ENCODE peak calls at places on chromosomes 6 and 20, in four cellular contexts. U is thoracic aorta; R is EL; B is activated CD4-positive, alpha-beta T cell treated with anti-CD3 and anti-CD28 coated beads for 1 hour. O is an unnamed sample.

GRCh38 chr6:28941681-28942448 is 18.1 kb upstream of the TRIM27 start:
- DNase-seq in U (no peak), R (peak; percentile 17), B (no peak), O (no peak)

GRCh38 chr6:6224933-6225486 is 95.5 kb downstream of the F13A1 start:
- DNase-seq in U (no peak), R (no peak), B (no peak), O (no peak)

GRCh38 chr6:66128238-66128637 is 421.2 kb upstream of the EYS start:
- DNase-seq in U (no peak), R (no peak), B (no peak), O (no peak)

GRCh38 chr6:157669747-157670216 is 153.3 kb upstream of the SNX9 start:
- DNase-seq in U (peak; percentile 33), R (peak; percentile 78), B (no peak), O (peak; percentile 90)

GRCh38 chr6:150723857-150724256 is 124.2 kb downstream of the PLEKHG1 start:
- DNase-seq in U (no peak), R (peak; percentile 36), B (no peak), O (no peak)

GRCh38 chr6:80143312-80143960 is 37.0 kb downstream of the BCKDHB start:
- DNase-seq in U (peak; percentile 83), R (peak; percentile 95), B (no peak), O (peak; percentile 93)

GRCh38 chr6:148179786-148180185 is 162.9 kb upstream of the SASH1 start:
- DNase-seq in U (no peak), R (peak; percentile 40), B (no peak), O (no peak)

GRCh38 chr20:58014628-58015315 is 213.7 kb downstream of the ANKRD60 start:
- DNase-seq in U (no peak), R (no peak), B (no peak), O (no peak)

GRCh38 chr6:157995458-157995857 is 13.8 kb downstream of the SYNJ2 start:
- DNase-seq in U (no peak), R (no peak), B (no peak), O (no peak)

GRCh38 chr6:149897855-149898744 is at the start of gene RAET1E:
- DNase-seq in U (no peak), R (no peak), B (no peak), O (no peak)

GRCh38 chr20:35654415-35654814 is 10.3 kb downstream of the CPNE1 start:
- DNase-seq in U (no peak), R (no peak), B (no peak), O (no peak)

GRCh38 chr6:151749341-151749740 is 58.1 kb upstream of the ESR1 start:
- DNase-seq in U (no peak), R (no peak), B (no peak), O (no peak)

GRCh38 chr20:20630551-20630950 is 81.9 kb downstream of the RALGAPA2 start:
- DNase-seq in U (no peak), R (no peak), B (no peak), O (no peak)

GRCh38 chr6:156963712-156964700 is 186.8 kb downstream of the ARID1B start:
- DNase-seq in U (no peak), R (peak; percentile 74), B (no peak), O (no peak)

GRCh38 chr6:327538-328183 is 35.4 kb downstream of the DUSP22 start:
- DNase-seq in U (no peak), R (peak; percentile 21), B (no peak), O (no peak)

GRCh38 chr20:24468401-24469115 is 871 bp upstream of the SYNDIG1 start:
- DNase-seq in U (no peak), R (no peak), B (no peak), O (no peak)

GRCh38 chr6:158906926-158907325 is 87.8 kb upstream of the EZR start:
- DNase-seq in U (no peak), R (no peak), B (no peak), O (no peak)

GRCh38 chr6:148055410-148055809 is 287.2 kb upstream of the SASH1 start:
- DNase-seq in U (no peak), R (no peak), B (no peak), O (no peak)

GRCh38 chr6:130001229-130001554 is 17.2 kb upstream of the L3MBTL3 start:
- DNase-seq in U (no peak), R (no peak), B (no peak), O (no peak)

GRCh38 chr20:3188823-3189413 is 15.6 kb downstream of the DDRGK1 start:
- DNase-seq in U (no peak), R (no peak), B (no peak), O (no peak)

GRCh38 chr6:43718387-43719105 is 31.0 kb upstream of the MRPS18A start:
- DNase-seq in U (no peak), R (no peak), B (no peak), O (no peak)